ENCODE peak calls at places on chromosomes 1 and 21, in six cellular contexts. B is ovary; M is DND-41; G is GM23248; J is CD8-positive, alpha-beta memory T cell; E is IMR-90. K is an unnamed sample.

GRCh38 chr1:11355594-11356467 is 82.8 kb downstream of the UBIAD1 start:
- DNase-seq in B (no peak), M (peak; percentile 29), G (no peak), J (no peak), E (no peak), K (no peak)

GRCh38 chr1:36532810-36533401 is 50.2 kb upstream of the CSF3R start:
- DNase-seq in B (no peak), M (no peak), G (no peak), J (no peak), E (no peak), K (no peak)

GRCh38 chr21:44925027-44925755 is 4.5 kb upstream of the ITGB2 start:
- DNase-seq in B (no peak), M (no peak), G (peak; percentile 73), J (no peak), E (peak; percentile 64), K (peak; percentile 47)

GRCh38 chr1:198620951-198621824 is 17.7 kb upstream of the PTPRC start:
- DNase-seq in B (no peak), M (peak; percentile 95), G (no peak), J (peak; percentile 48), E (no peak), K (peak; percentile 81)

GRCh38 chr21:31252611-31253010 is 91.5 kb downstream of the TIAM1 start:
- DNase-seq in B (no peak), M (no peak), G (no peak), J (no peak), E (no peak), K (no peak)

GRCh38 chr1:22527555-22528296 is 35.6 kb upstream of the EPHA8 start:
- DNase-seq in B (no peak), M (no peak), G (peak; percentile 10), J (no peak), E (no peak), K (no peak)

GRCh38 chr1:162905174-162905573 is 44.2 kb upstream of the CCDC190 start:
- DNase-seq in B (no peak), M (no peak), G (no peak), J (no peak), E (no peak), K (no peak)

GRCh38 chr1:102970496-102971078 is 137.7 kb downstream of the COL11A1 start:
- DNase-seq in B (no peak), M (peak; percentile 21), G (peak; percentile 81), J (no peak), E (peak; percentile 75), K (no peak)

GRCh38 chr1:89935235-89935634 is 59.7 kb upstream of the ZNF326 start:
- DNase-seq in B (no peak), M (no peak), G (no peak), J (no peak), E (no peak), K (no peak)

GRCh38 chr1:1665815-1666251 is 7.0 kb upstream of the CDK11B start:
- DNase-seq in B (no peak), M (peak; percentile 20), G (peak; percentile 21), J (no peak), E (no peak), K (peak; percentile 20)

GRCh38 chr1:906532-907420 is 16.9 kb upstream of the SAMD11 start:
- DNase-seq in B (no peak), M (no peak), G (peak; percentile 79), J (no peak), E (peak; percentile 64), K (no peak)

GRCh38 chr1:59057211-59057694 is 239.6 kb upstream of the FGGY start:
- DNase-seq in B (peak; percentile 77), M (no peak), G (peak; percentile 99), J (no peak), E (peak; percentile 93), K (no peak)

GRCh38 chr1:161884475-161884874 is 118.4 kb downstream of the ATF6 start:
- DNase-seq in B (no peak), M (no peak), G (no peak), J (no peak), E (no peak), K (no peak)

GRCh38 chr1:1075148-1075935 is 1.2 kb upstream of the RNF223 start:
- DNase-seq in B (no peak), M (no peak), G (no peak), J (no peak), E (no peak), K (no peak)

GRCh38 chr1:35660581-35661473 is 19.5 kb upstream of the PSMB2 start:
- DNase-seq in B (no peak), M (peak; percentile 52), G (peak; percentile 56), J (no peak), E (peak; percentile 75), K (no peak)

GRCh38 chr1:16028237-16029002 is 6.6 kb downstream of the CLCNKA start:
- DNase-seq in B (no peak), M (no peak), G (no peak), J (no peak), E (no peak), K (no peak)

GRCh38 chr1:17059391-17060128 is 5.7 kb upstream of the SDHB start:
- DNase-seq in B (peak; percentile 55), M (peak; percentile 25), G (peak; percentile 86), J (no peak), E (peak; percentile 71), K (peak; percentile 21)

GRCh38 chr1:45016090-45016697 is 4.1 kb downstream of the UROD start:
- DNase-seq in B (no peak), M (no peak), G (no peak), J (no peak), E (no peak), K (no peak)

GRCh38 chr1:19385869-19386591 is 73.9 kb downstream of the SLC66A1 start:
- DNase-seq in B (peak; percentile 76), M (no peak), G (peak; percentile 91), J (no peak), E (peak; percentile 65), K (no peak)

GRCh38 chr21:45169001-45169400 is 94.6 kb downstream of the ADARB1 start:
- DNase-seq in B (no peak), M (no peak), G (no peak), J (no peak), E (no peak), K (no peak)

GRCh38 chr1:38680801-38681510 is 178.6 kb downstream of the RRAGC start:
- DNase-seq in B (no peak), M (peak; percentile 21), G (peak; percentile 6), J (no peak), E (no peak), K (no peak)

GRCh38 chr1:24905355-24905978 is 24.6 kb downstream of the RUNX3 start:
- DNase-seq in B (no peak), M (no peak), G (no peak), J (no peak), E (no peak), K (no peak)

GRCh38 chr1:117060441-117061317 is 553 bp downstream of the TTF2 start:
- DNase-seq in B (no peak), M (peak; percentile 41), G (peak; percentile 62), J (no peak), E (peak; percentile 34), K (peak; percentile 51)

GRCh38 chr1:62903522-62903921 is 119.6 kb downstream of the ATG4C start:
- DNase-seq in B (no peak), M (no peak), G (no peak), J (no peak), E (no peak), K (no peak)

GRCh38 chr1:209404577-209404976 is 178.9 kb upstream of the CAMK1G start:
- DNase-seq in B (no peak), M (no peak), G (no peak), J (no peak), E (no peak), K (no peak)

GRCh38 chr1:70387507-70387906 is 23.6 kb upstream of the CTH start:
- DNase-seq in B (no peak), M (no peak), G (no peak), J (no peak), E (no peak), K (no peak)

GRCh38 chr21:38813143-38813542 is 7.4 kb downstream of the ETS2 start:
- DNase-seq in B (no peak), M (no peak), G (no peak), J (no peak), E (no peak), K (no peak)

GRCh38 chr21:45354970-45355369 is 50.0 kb upstream of the COL18A1 start:
- DNase-seq in B (no peak), M (no peak), G (no peak), J (no peak), E (no peak), K (no peak)

GRCh38 chr1:165592945-165593823 is 37.9 kb upstream of the MGST3 start:
- DNase-seq in B (peak; percentile 48), M (peak; percentile 77), G (peak; percentile 68), J (peak; percentile 74), E (peak; percentile 76), K (peak; percentile 69)

DNA sequence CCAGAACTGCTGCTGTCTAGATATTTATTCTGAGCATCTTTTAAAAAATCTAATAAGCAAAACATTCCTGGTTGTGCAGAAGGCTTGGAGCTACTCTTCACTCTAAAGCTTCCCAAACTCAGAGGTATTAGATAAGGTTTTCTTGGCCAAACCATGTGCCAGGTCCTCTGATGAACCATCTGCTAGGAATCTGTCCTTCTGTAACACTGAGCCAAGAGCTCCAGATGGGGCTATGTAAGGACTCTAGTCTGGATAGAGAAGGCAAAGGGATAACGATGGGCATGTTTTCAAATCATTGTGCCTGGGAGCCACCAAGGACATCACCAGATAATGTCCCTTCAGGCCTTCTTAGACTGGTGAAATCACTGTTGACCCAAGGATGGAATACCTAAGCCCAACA is 410.7 kb downstream of the NTNG1 start:
- DNase-seq in B (no peak), M (no peak), G (peak; percentile 55), J (no peak), E (no peak), K (no peak)
- H3K36me3 ChIP-seq in B (no peaks in the 10 kb centered on the region), M (no peaks in the 10 kb centered on the region), G (no peaks in the 10 kb centered on the region), J (no peaks in the 10 kb centered on the region), E (no peaks in the 10 kb centered on the region), K (no peaks in the 10 kb centered on the region)

GRCh38 chr1:156480015-156480368 is 20.6 kb downstream of the MEF2D start:
- DNase-seq in B (no peak), M (no peak), G (no peak), J (no peak), E (no peak), K (no peak)
- H3K36me3 ChIP-seq in B (no peaks in the 10 kb centered on the region), M (peaks cover 87% of the 10 kb centered on the region), G (peaks cover 44% of the 10 kb centered on the region), J (peaks cover 73% of the 10 kb centered on the region), E (peaks cover 76% of the 10 kb centered on the region), K (peaks cover 44% of the 10 kb centered on the region)

GRCh38 chr1:32327204-32327603 is 8.8 kb downstream of the MARCKSL1 start:
- DNase-seq in B (no peak), M (no peak), G (no peak), J (no peak), E (no peak), K (no peak)
- H3K36me3 ChIP-seq in B (no peaks in the 10 kb centered on the region), M (peaks cover 97% of the 10 kb centered on the region), G (no peaks in the 10 kb centered on the region), J (peaks cover 64% of the 10 kb centered on the region), E (peaks cover 59% of the 10 kb centered on the region), K (peaks cover 35% of the 10 kb centered on the region)

DNA sequence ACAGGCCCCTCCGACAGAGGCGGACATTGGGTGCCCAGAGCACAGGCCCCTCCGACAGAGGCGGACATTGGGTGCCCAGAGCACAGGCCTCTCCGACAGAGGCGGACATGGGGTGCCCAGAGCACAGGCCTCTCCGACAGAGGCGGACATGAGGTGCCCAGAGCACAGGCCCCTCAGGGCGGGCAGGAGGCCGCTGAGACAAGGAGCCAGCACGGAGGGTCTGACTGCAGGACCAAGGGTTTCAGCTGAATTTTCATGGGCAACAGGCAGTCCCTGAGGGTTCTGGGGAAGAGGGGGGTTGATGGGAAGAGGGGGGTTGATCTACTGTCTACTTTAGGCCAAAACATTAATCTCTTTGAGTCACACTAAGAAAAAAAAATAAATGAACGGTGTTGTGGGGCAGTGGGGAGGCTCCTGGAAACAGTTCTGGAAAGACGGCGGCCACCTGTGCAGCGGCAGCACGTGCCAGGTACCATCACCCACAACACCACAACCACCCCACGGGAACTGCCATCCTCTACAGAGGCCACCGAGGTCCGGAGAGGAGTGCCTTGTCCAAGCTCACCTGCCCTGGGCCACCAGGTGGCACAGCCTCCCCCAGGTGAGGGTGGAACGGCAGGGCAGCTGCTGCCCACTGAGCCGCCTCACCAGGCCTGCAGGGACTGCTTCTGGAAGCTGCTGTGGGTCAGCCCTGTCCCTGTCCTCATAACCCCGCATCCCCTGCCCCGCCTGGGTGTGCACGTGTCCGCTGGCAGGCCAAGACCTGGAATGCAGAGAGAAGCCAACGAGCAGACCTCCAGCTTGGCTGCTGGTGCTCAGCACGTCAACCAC is 20.5 kb downstream of the PRDM15 start:
- DNase-seq in B (no peak), M (no peak), G (no peak), J (no peak), E (no peak), K (no peak)
- H3K36me3 ChIP-seq in B (no peaks in the 10 kb centered on the region), M (peaks cover 56% of the 10 kb centered on the region), G (peaks cover 6% of the 10 kb centered on the region), J (peaks cover 14% of the 10 kb centered on the region), E (peaks cover 27% of the 10 kb centered on the region), K (no peaks in the 10 kb centered on the region)

K was measured in naive thymus-derived CD4-positive, alpha-beta T cell.